ENCODE peak calls at places on chromosomes 11 and 22, in nine cellular contexts. One of them, this sample, is unnamed.

GRCh38 chr11:45860764-45861510 is 13.7 kb downstream of the CRY2 start:
- DNase-seq in A172: no peak
- DNase-seq in ecto neural progenitor cell: no peak
- DNase-seq in fibroblast of lung: no peak
- DNase-seq in T-helper 1 cell: no peak
- DNase-seq in stimulated activated CD8-positive, alpha-beta memory T cell treated with anti-CD3 and anti-CD28 coated beads, Interleukin-4, amount 100 ng/mL, for 1 hour: no peak
- DNase-seq in thoracic aorta: no peak
- DNase-seq in HCEC 1CT: no peak
- DNase-seq in H9: no peak
- DNase-seq in this sample: no peak

GRCh38 chr11:43578346-43579170 is 102.0 kb upstream of the HSD17B12 start:
- DNase-seq in T-helper 1 cell: no peak
- DNase-seq in H9: no peak
- DNase-seq in HCEC 1CT: peak; percentile 77
- DNase-seq in stimulated activated CD8-positive, alpha-beta memory T cell treated with anti-CD3 and anti-CD28 coated beads, Interleukin-4, amount 100 ng/mL, for 1 hour: no peak
- DNase-seq in fibroblast of lung: peak; percentile 61
- DNase-seq in A172: no peak
- DNase-seq in thoracic aorta: no peak
- DNase-seq in ecto neural progenitor cell: no peak
- DNase-seq in this sample: no peak

GRCh38 chr11:134647066-134647746 is 235.2 kb upstream of the B3GAT1 start:
- DNase-seq in A172: no peak
- DNase-seq in thoracic aorta: no peak
- DNase-seq in H9: no peak
- DNase-seq in HCEC 1CT: no peak
- DNase-seq in T-helper 1 cell: no peak
- DNase-seq in ecto neural progenitor cell: no peak
- DNase-seq in stimulated activated CD8-positive, alpha-beta memory T cell treated with anti-CD3 and anti-CD28 coated beads, Interleukin-4, amount 100 ng/mL, for 1 hour: no peak
- DNase-seq in fibroblast of lung: no peak
- DNase-seq in this sample: no peak

GRCh38 chr22:38935023-38935422 is 22.4 kb upstream of the APOBEC3A start:
- DNase-seq in ecto neural progenitor cell: no peak
- DNase-seq in H9: no peak
- DNase-seq in stimulated activated CD8-positive, alpha-beta memory T cell treated with anti-CD3 and anti-CD28 coated beads, Interleukin-4, amount 100 ng/mL, for 1 hour: no peak
- DNase-seq in thoracic aorta: no peak
- DNase-seq in fibroblast of lung: no peak
- DNase-seq in HCEC 1CT: no peak
- DNase-seq in T-helper 1 cell: no peak
- DNase-seq in A172: peak; percentile 14
- DNase-seq in this sample: no peak

GRCh38 chr11:35237860-35238715 is 99.1 kb downstream of the CD44 start:
- DNase-seq in ecto neural progenitor cell: peak; percentile 71
- DNase-seq in HCEC 1CT: peak; percentile 32
- DNase-seq in A172: peak; percentile 66
- DNase-seq in fibroblast of lung: peak; percentile 43
- DNase-seq in thoracic aorta: no peak
- DNase-seq in T-helper 1 cell: peak; percentile 76
- DNase-seq in stimulated activated CD8-positive, alpha-beta memory T cell treated with anti-CD3 and anti-CD28 coated beads, Interleukin-4, amount 100 ng/mL, for 1 hour: no peak
- DNase-seq in H9: peak; percentile 75
- DNase-seq in this sample: peak; percentile 87

GRCh38 chr22:26075233-26075632 is 94.0 kb upstream of the SEZ6L start:
- DNase-seq in T-helper 1 cell: no peak
- DNase-seq in thoracic aorta: no peak
- DNase-seq in stimulated activated CD8-positive, alpha-beta memory T cell treated with anti-CD3 and anti-CD28 coated beads, Interleukin-4, amount 100 ng/mL, for 1 hour: no peak
- DNase-seq in ecto neural progenitor cell: no peak
- DNase-seq in fibroblast of lung: no peak
- DNase-seq in H9: no peak
- DNase-seq in HCEC 1CT: no peak
- DNase-seq in A172: no peak
- DNase-seq in this sample: no peak

GRCh38 chr11:21343204-21343603 is 673.8 kb downstream of the NELL1 start:
- DNase-seq in ecto neural progenitor cell: no peak
- DNase-seq in stimulated activated CD8-positive, alpha-beta memory T cell treated with anti-CD3 and anti-CD28 coated beads, Interleukin-4, amount 100 ng/mL, for 1 hour: no peak
- DNase-seq in HCEC 1CT: no peak
- DNase-seq in H9: no peak
- DNase-seq in A172: no peak
- DNase-seq in fibroblast of lung: no peak
- DNase-seq in thoracic aorta: no peak
- DNase-seq in T-helper 1 cell: no peak
- DNase-seq in this sample: peak; percentile 50

GRCh38 chr22:19806213-19807160 is 45.9 kb downstream of the TBX1 start:
- DNase-seq in fibroblast of lung: peak; percentile 38
- DNase-seq in HCEC 1CT: no peak
- DNase-seq in ecto neural progenitor cell: no peak
- DNase-seq in thoracic aorta: no peak
- DNase-seq in A172: peak; percentile 66
- DNase-seq in H9: no peak
- DNase-seq in stimulated activated CD8-positive, alpha-beta memory T cell treated with anti-CD3 and anti-CD28 coated beads, Interleukin-4, amount 100 ng/mL, for 1 hour: no peak
- DNase-seq in T-helper 1 cell: no peak
- DNase-seq in this sample: peak; percentile 95

GRCh38 chr22:49328076-49328475 is 499.6 kb downstream of the BRD1 start:
- DNase-seq in HCEC 1CT: no peak
- DNase-seq in A172: no peak
- DNase-seq in fibroblast of lung: no peak
- DNase-seq in H9: no peak
- DNase-seq in stimulated activated CD8-positive, alpha-beta memory T cell treated with anti-CD3 and anti-CD28 coated beads, Interleukin-4, amount 100 ng/mL, for 1 hour: no peak
- DNase-seq in thoracic aorta: no peak
- DNase-seq in T-helper 1 cell: no peak
- DNase-seq in ecto neural progenitor cell: no peak
- DNase-seq in this sample: no peak

GRCh38 chr22:47663615-47664605 is 901.5 kb downstream of the TBC1D22A start:
- DNase-seq in HCEC 1CT: no peak
- DNase-seq in fibroblast of lung: no peak
- DNase-seq in T-helper 1 cell: no peak
- DNase-seq in stimulated activated CD8-positive, alpha-beta memory T cell treated with anti-CD3 and anti-CD28 coated beads, Interleukin-4, amount 100 ng/mL, for 1 hour: no peak
- DNase-seq in A172: no peak
- DNase-seq in H9: no peak
- DNase-seq in thoracic aorta: no peak
- DNase-seq in ecto neural progenitor cell: peak; percentile 12
- DNase-seq in this sample: no peak

GRCh38 chr22:23888615-23889401 is 5.4 kb upstream of the MIF start:
- DNase-seq in H9: no peak
- DNase-seq in T-helper 1 cell: no peak
- DNase-seq in ecto neural progenitor cell: peak; percentile 54
- DNase-seq in stimulated activated CD8-positive, alpha-beta memory T cell treated with anti-CD3 and anti-CD28 coated beads, Interleukin-4, amount 100 ng/mL, for 1 hour: no peak
- DNase-seq in A172: peak; percentile 17
- DNase-seq in HCEC 1CT: peak; percentile 58
- DNase-seq in thoracic aorta: no peak
- DNase-seq in fibroblast of lung: peak; percentile 14
- DNase-seq in this sample: peak; percentile 18

GRCh38 chr22:31091106-31091975 is 10.2 kb downstream of the SMTN start:
- DNase-seq in HCEC 1CT: no peak
- DNase-seq in A172: no peak
- DNase-seq in fibroblast of lung: no peak
- DNase-seq in stimulated activated CD8-positive, alpha-beta memory T cell treated with anti-CD3 and anti-CD28 coated beads, Interleukin-4, amount 100 ng/mL, for 1 hour: no peak
- DNase-seq in thoracic aorta: no peak
- DNase-seq in ecto neural progenitor cell: peak; percentile 49
- DNase-seq in H9: no peak
- DNase-seq in T-helper 1 cell: no peak
- DNase-seq in this sample: no peak

GRCh38 chr11:17014321-17014773 is at the start of gene PLEKHA7:
- DNase-seq in T-helper 1 cell: no peak
- DNase-seq in fibroblast of lung: no peak
- DNase-seq in HCEC 1CT: no peak
- DNase-seq in stimulated activated CD8-positive, alpha-beta memory T cell treated with anti-CD3 and anti-CD28 coated beads, Interleukin-4, amount 100 ng/mL, for 1 hour: no peak
- DNase-seq in H9: no peak
- DNase-seq in ecto neural progenitor cell: peak; percentile 73
- DNase-seq in thoracic aorta: no peak
- DNase-seq in A172: no peak
- DNase-seq in this sample: peak; percentile 33

GRCh38 chr22:24744638-24745037 is 29.9 kb downstream of the PIWIL3 start:
- DNase-seq in HCEC 1CT: no peak
- DNase-seq in A172: no peak
- DNase-seq in T-helper 1 cell: no peak
- DNase-seq in thoracic aorta: no peak
- DNase-seq in fibroblast of lung: no peak
- DNase-seq in stimulated activated CD8-positive, alpha-beta memory T cell treated with anti-CD3 and anti-CD28 coated beads, Interleukin-4, amount 100 ng/mL, for 1 hour: no peak
- DNase-seq in ecto neural progenitor cell: no peak
- DNase-seq in H9: no peak
- DNase-seq in this sample: no peak

GRCh38 chr11:99424313-99425084 is 403.8 kb downstream of the CNTN5 start:
- DNase-seq in fibroblast of lung: no peak
- DNase-seq in thoracic aorta: no peak
- DNase-seq in T-helper 1 cell: no peak
- DNase-seq in H9: peak; percentile 42
- DNase-seq in HCEC 1CT: no peak
- DNase-seq in stimulated activated CD8-positive, alpha-beta memory T cell treated with anti-CD3 and anti-CD28 coated beads, Interleukin-4, amount 100 ng/mL, for 1 hour: no peak
- DNase-seq in A172: no peak
- DNase-seq in ecto neural progenitor cell: no peak
- DNase-seq in this sample: no peak

GRCh38 chr11:44945639-44946038 is 5.0 kb downstream of the TP53I11 start:
- DNase-seq in T-helper 1 cell: no peak
- DNase-seq in A172: no peak
- DNase-seq in fibroblast of lung: no peak
- DNase-seq in HCEC 1CT: no peak
- DNase-seq in H9: no peak
- DNase-seq in thoracic aorta: no peak
- DNase-seq in stimulated activated CD8-positive, alpha-beta memory T cell treated with anti-CD3 and anti-CD28 coated beads, Interleukin-4, amount 100 ng/mL, for 1 hour: no peak
- DNase-seq in ecto neural progenitor cell: no peak
- DNase-seq in this sample: no peak

GRCh38 chr11:43360361-43361032 is 1.8 kb downstream of the TTC17 start:
- DNase-seq in fibroblast of lung: no peak
- DNase-seq in HCEC 1CT: no peak
- DNase-seq in ecto neural progenitor cell: no peak
- DNase-seq in H9: no peak
- DNase-seq in thoracic aorta: no peak
- DNase-seq in T-helper 1 cell: no peak
- DNase-seq in stimulated activated CD8-positive, alpha-beta memory T cell treated with anti-CD3 and anti-CD28 coated beads, Interleukin-4, amount 100 ng/mL, for 1 hour: no peak
- DNase-seq in A172: no peak
- DNase-seq in this sample: peak; percentile 79

GRCh38 chr11:7449841-7450214 is 35.5 kb upstream of the OLFML1 start:
- DNase-seq in ecto neural progenitor cell: no peak
- DNase-seq in HCEC 1CT: no peak
- DNase-seq in thoracic aorta: no peak
- DNase-seq in H9: no peak
- DNase-seq in fibroblast of lung: no peak
- DNase-seq in T-helper 1 cell: no peak
- DNase-seq in A172: no peak
- DNase-seq in stimulated activated CD8-positive, alpha-beta memory T cell treated with anti-CD3 and anti-CD28 coated beads, Interleukin-4, amount 100 ng/mL, for 1 hour: no peak
- DNase-seq in this sample: no peak

GRCh38 chr11:66081505-66081904 is 11.4 kb downstream of the PACS1 start:
- DNase-seq in fibroblast of lung: peak; percentile 42
- DNase-seq in HCEC 1CT: no peak
- DNase-seq in A172: peak; percentile 53
- DNase-seq in stimulated activated CD8-positive, alpha-beta memory T cell treated with anti-CD3 and anti-CD28 coated beads, Interleukin-4, amount 100 ng/mL, for 1 hour: no peak
- DNase-seq in thoracic aorta: no peak
- DNase-seq in ecto neural progenitor cell: no peak
- DNase-seq in T-helper 1 cell: peak; percentile 85
- DNase-seq in H9: no peak
- DNase-seq in this sample: peak; percentile 64

GRCh38 chr22:29539105-29539504 is 14.5 kb downstream of the THOC5 start:
- DNase-seq in A172: no peak
- DNase-seq in fibroblast of lung: no peak
- DNase-seq in ecto neural progenitor cell: no peak
- DNase-seq in T-helper 1 cell: no peak
- DNase-seq in H9: no peak
- DNase-seq in HCEC 1CT: no peak
- DNase-seq in stimulated activated CD8-positive, alpha-beta memory T cell treated with anti-CD3 and anti-CD28 coated beads, Interleukin-4, amount 100 ng/mL, for 1 hour: no peak
- DNase-seq in thoracic aorta: no peak
- DNase-seq in this sample: no peak

GRCh38 chr11:72802822-72803221 is 9.0 kb upstream of the STARD10 start:
- DNase-seq in H9: no peak
- DNase-seq in HCEC 1CT: no peak
- DNase-seq in fibroblast of lung: no peak
- DNase-seq in ecto neural progenitor cell: no peak
- DNase-seq in A172: no peak
- DNase-seq in T-helper 1 cell: no peak
- DNase-seq in thoracic aorta: no peak
- DNase-seq in stimulated activated CD8-positive, alpha-beta memory T cell treated with anti-CD3 and anti-CD28 coated beads, Interleukin-4, amount 100 ng/mL, for 1 hour: no peak
- DNase-seq in this sample: no peak

GRCh38 chr11:128731041-128731663 is 37.3 kb downstream of the FLI1 start:
- DNase-seq in stimulated activated CD8-positive, alpha-beta memory T cell treated with anti-CD3 and anti-CD28 coated beads, Interleukin-4, amount 100 ng/mL, for 1 hour: no peak
- DNase-seq in fibroblast of lung: no peak
- DNase-seq in ecto neural progenitor cell: no peak
- DNase-seq in T-helper 1 cell: peak; percentile 68
- DNase-seq in A172: no peak
- DNase-seq in thoracic aorta: no peak
- DNase-seq in H9: no peak
- DNase-seq in HCEC 1CT: no peak
- DNase-seq in this sample: no peak

GRCh38 chr11:35049906-35050531 is 89.0 kb upstream of the CD44 start:
- DNase-seq in thoracic aorta: no peak
- DNase-seq in fibroblast of lung: no peak
- DNase-seq in stimulated activated CD8-positive, alpha-beta memory T cell treated with anti-CD3 and anti-CD28 coated beads, Interleukin-4, amount 100 ng/mL, for 1 hour: no peak
- DNase-seq in A172: no peak
- DNase-seq in T-helper 1 cell: no peak
- DNase-seq in ecto neural progenitor cell: no peak
- DNase-seq in HCEC 1CT: no peak
- DNase-seq in H9: no peak
- DNase-seq in this sample: no peak

GRCh38 chr11:117595440-117595839 is 201.6 kb downstream of the DSCAML1 start:
- DNase-seq in fibroblast of lung: no peak
- DNase-seq in T-helper 1 cell: no peak
- DNase-seq in H9: no peak
- DNase-seq in HCEC 1CT: no peak
- DNase-seq in ecto neural progenitor cell: no peak
- DNase-seq in stimulated activated CD8-positive, alpha-beta memory T cell treated with anti-CD3 and anti-CD28 coated beads, Interleukin-4, amount 100 ng/mL, for 1 hour: no peak
- DNase-seq in A172: no peak
- DNase-seq in thoracic aorta: no peak
- DNase-seq in this sample: peak; percentile 12

GRCh38 chr22:25057013-25057881 is 104.7 kb downstream of the KIAA1671 start:
- DNase-seq in stimulated activated CD8-positive, alpha-beta memory T cell treated with anti-CD3 and anti-CD28 coated beads, Interleukin-4, amount 100 ng/mL, for 1 hour: peak; percentile 47
- DNase-seq in T-helper 1 cell: peak; percentile 69
- DNase-seq in thoracic aorta: no peak
- DNase-seq in ecto neural progenitor cell: peak; percentile 87
- DNase-seq in A172: peak; percentile 24
- DNase-seq in H9: peak; percentile 90
- DNase-seq in fibroblast of lung: no peak
- DNase-seq in HCEC 1CT: no peak
- DNase-seq in this sample: peak; percentile 79

GRCh38 chr11:42112896-42113295 is 653.4 kb upstream of the LRRC4C start:
- DNase-seq in T-helper 1 cell: no peak
- DNase-seq in thoracic aorta: no peak
- DNase-seq in HCEC 1CT: no peak
- DNase-seq in stimulated activated CD8-positive, alpha-beta memory T cell treated with anti-CD3 and anti-CD28 coated beads, Interleukin-4, amount 100 ng/mL, for 1 hour: no peak
- DNase-seq in H9: no peak
- DNase-seq in fibroblast of lung: no peak
- DNase-seq in A172: no peak
- DNase-seq in ecto neural progenitor cell: no peak
- DNase-seq in this sample: no peak

GRCh38 chr22:48218889-48219420 is 1456.5 kb downstream of the TBC1D22A start:
- DNase-seq in HCEC 1CT: no peak
- DNase-seq in T-helper 1 cell: no peak
- DNase-seq in ecto neural progenitor cell: no peak
- DNase-seq in stimulated activated CD8-positive, alpha-beta memory T cell treated with anti-CD3 and anti-CD28 coated beads, Interleukin-4, amount 100 ng/mL, for 1 hour: no peak
- DNase-seq in fibroblast of lung: no peak
- DNase-seq in thoracic aorta: no peak
- DNase-seq in A172: no peak
- DNase-seq in H9: peak; percentile 31
- DNase-seq in this sample: no peak

GRCh38 chr22:37300551-37301017 is 18.3 kb downstream of the CYTH4 start:
- DNase-seq in fibroblast of lung: no peak
- DNase-seq in T-helper 1 cell: peak; percentile 66
- DNase-seq in stimulated activated CD8-positive, alpha-beta memory T cell treated with anti-CD3 and anti-CD28 coated beads, Interleukin-4, amount 100 ng/mL, for 1 hour: no peak
- DNase-seq in H9: no peak
- DNase-seq in ecto neural progenitor cell: no peak
- DNase-seq in A172: no peak
- DNase-seq in thoracic aorta: no peak
- DNase-seq in HCEC 1CT: no peak
- DNase-seq in this sample: no peak

GRCh38 chr11:19382131-19382611 is 141.4 kb upstream of the E2F8 start:
- DNase-seq in ecto neural progenitor cell: no peak
- DNase-seq in stimulated activated CD8-positive, alpha-beta memory T cell treated with anti-CD3 and anti-CD28 coated beads, Interleukin-4, amount 100 ng/mL, for 1 hour: no peak
- DNase-seq in fibroblast of lung: no peak
- DNase-seq in H9: no peak
- DNase-seq in thoracic aorta: no peak
- DNase-seq in T-helper 1 cell: no peak
- DNase-seq in A172: no peak
- DNase-seq in HCEC 1CT: no peak
- DNase-seq in this sample: peak; percentile 44

This sample was measured in NCI-H82.